ENCODE peak calls at places on chromosomes 6 and 20, in five cellular contexts. N is IMR-90, J is NCI-H748 treated with DMSO at 0.1 percent for 48 hours, I is lung microvascular endothelial cell, Q is heart right ventricle. O is an unnamed sample.

GRCh38 chr6:108359901-108360882 is 65.3 kb downstream of the AFG1L start:
- DNase-seq in Q (no peak), I (no peak), J (no peak), N (peak), O (peak)

GRCh38 chr6:159094444-159095252 is 49.9 kb upstream of the TAGAP start:
- DNase-seq in N (no peak), J (no peak), Q (no peak), I (no peak), O (no peak)

GRCh38 chr20:48175261-48175660 is 390.0 kb upstream of the SULF2 start:
- DNase-seq in N (no peak), I (no peak), J (no peak), Q (no peak), O (no peak)

GRCh38 chr6:47134476-47135189 is 92.5 kb upstream of the ADGRF1 start:
- DNase-seq in I (peak), J (peak), N (peak), Q (no peak), O (peak)

GRCh38 chr20:35994994-35995453 is 26.6 kb downstream of the CNBD2 start:
- DNase-seq in Q (peak), N (peak), J (peak), I (peak), O (peak)

GRCh38 chr6:52904562-52905279 is 4.8 kb downstream of the GSTA3 start:
- DNase-seq in I (no peak), N (no peak), Q (no peak), J (no peak), O (peak)

GRCh38 chr6:105892577-105893262 is 193.4 kb upstream of the PRDM1 start:
- DNase-seq in I (no peak), J (no peak), N (no peak), Q (no peak), O (peak)

GRCh38 chr6:139663996-139664395 is 289.5 kb upstream of the CITED2 start:
- DNase-seq in Q (no peak), J (no peak), N (no peak), I (no peak), O (no peak)

GRCh38 chr6:36927691-36928546 is 26.6 kb upstream of the PI16 start:
- DNase-seq in N (peak), J (no peak), I (no peak), Q (no peak), O (no peak)

GRCh38 chr6:65448806-65449397 is 258.1 kb downstream of the EYS start:
- DNase-seq in N (no peak), Q (no peak), J (no peak), I (no peak), O (no peak)

GRCh38 chr6:46042355-46042999 is 26.8 kb upstream of the CLIC5 start:
- DNase-seq in N (peak), J (peak), I (peak), Q (no peak), O (peak)